ENCODE peak calls at places on chromosome 20, in four cellular contexts. One of them, this sample, is unnamed.

GRCh38 chr20:37344506-37345338 is 1.2 kb upstream of the SRC start:
- DNase-seq in GM20000: no peak
- DNase-seq in H9: peak; percentile 26
- DNase-seq in CD4-positive, alpha-beta T cell: no peak
- DNase-seq in this sample: peak; percentile 32

GRCh38 chr20:37575884-37576283 is 48.2 kb upstream of the BLCAP start:
- DNase-seq in GM20000: peak; percentile 43
- DNase-seq in H9: peak; percentile 63
- DNase-seq in CD4-positive, alpha-beta T cell: no peak
- DNase-seq in this sample: no peak

GRCh38 chr20:32742322-32743236 is 688 bp downstream of the COMMD7 start:
- DNase-seq in GM20000: peak; percentile 31
- DNase-seq in H9: no peak
- DNase-seq in CD4-positive, alpha-beta T cell: peak; percentile 4
- DNase-seq in this sample: no peak

GRCh38 chr20:57526067-57526884 is 1.3 kb upstream of the CTCFL start:
- DNase-seq in GM20000: peak; percentile 17
- DNase-seq in H9: peak; percentile 63
- DNase-seq in CD4-positive, alpha-beta T cell: no peak
- DNase-seq in this sample: no peak

GRCh38 chr20:32289661-32290431 is 12.4 kb downstream of the KIF3B start:
- DNase-seq in GM20000: no peak
- DNase-seq in H9: no peak
- DNase-seq in CD4-positive, alpha-beta T cell: no peak
- DNase-seq in this sample: no peak

GRCh38 chr20:47334022-47334551 is 22.4 kb downstream of the ZMYND8 start:
- DNase-seq in GM20000: no peak
- DNase-seq in H9: no peak
- DNase-seq in CD4-positive, alpha-beta T cell: no peak
- DNase-seq in this sample: no peak

GRCh38 chr20:35303382-35303734 is 11.1 kb upstream of the FAM83C start:
- DNase-seq in GM20000: no peak
- DNase-seq in H9: no peak
- DNase-seq in CD4-positive, alpha-beta T cell: no peak
- DNase-seq in this sample: no peak

GRCh38 chr20:44701889-44702288 is 13.3 kb upstream of the CCN5 start:
- DNase-seq in GM20000: no peak
- DNase-seq in H9: no peak
- DNase-seq in CD4-positive, alpha-beta T cell: no peak
- DNase-seq in this sample: no peak

GRCh38 chr20:44115762-44116644 is 71.0 kb downstream of the JPH2 start:
- DNase-seq in GM20000: no peak
- DNase-seq in H9: no peak
- DNase-seq in CD4-positive, alpha-beta T cell: no peak
- DNase-seq in this sample: no peak

GRCh38 chr20:9955646-9956045 is 79.1 kb upstream of the ANKEF1 start:
- DNase-seq in GM20000: no peak
- DNase-seq in H9: no peak
- DNase-seq in CD4-positive, alpha-beta T cell: no peak
- DNase-seq in this sample: no peak

GRCh38 chr20:44198872-44199271 is 11.7 kb downstream of the OSER1 start:
- DNase-seq in GM20000: no peak
- DNase-seq in H9: no peak
- DNase-seq in CD4-positive, alpha-beta T cell: no peak
- DNase-seq in this sample: no peak

GRCh38 chr20:20552076-20552475 is 160.4 kb downstream of the RALGAPA2 start:
- DNase-seq in GM20000: no peak
- DNase-seq in H9: no peak
- DNase-seq in CD4-positive, alpha-beta T cell: no peak
- DNase-seq in this sample: no peak

GRCh38 chr20:50240092-50240491 is 49.5 kb downstream of the CEBPB start:
- DNase-seq in GM20000: no peak
- DNase-seq in H9: no peak
- DNase-seq in CD4-positive, alpha-beta T cell: no peak
- DNase-seq in this sample: no peak

GRCh38 chr20:51363813-51364212 is 178.7 kb downstream of the NFATC2 start:
- DNase-seq in GM20000: no peak
- DNase-seq in H9: no peak
- DNase-seq in CD4-positive, alpha-beta T cell: no peak
- DNase-seq in this sample: no peak

GRCh38 chr20:51767018-51767866 is 948 bp downstream of the ATP9A start:
- DNase-seq in GM20000: peak; percentile 53
- DNase-seq in H9: peak; percentile 95
- DNase-seq in CD4-positive, alpha-beta T cell: peak; percentile 10
- DNase-seq in this sample: no peak

GRCh38 chr20:36632487-36633284 is 13.3 kb downstream of the SLA2 start:
- DNase-seq in GM20000: no peak
- DNase-seq in H9: peak; percentile 86
- DNase-seq in CD4-positive, alpha-beta T cell: no peak
- DNase-seq in this sample: no peak

GRCh38 chr20:14879020-14879697 is 541.7 kb upstream of the FLRT3 start:
- DNase-seq in GM20000: peak; percentile 5
- DNase-seq in H9: no peak
- DNase-seq in CD4-positive, alpha-beta T cell: no peak
- DNase-seq in this sample: no peak

GRCh38 chr20:11207749-11208502 is 534.1 kb upstream of the JAG1 start:
- DNase-seq in GM20000: no peak
- DNase-seq in H9: no peak
- DNase-seq in CD4-positive, alpha-beta T cell: no peak
- DNase-seq in this sample: no peak
- TF ChIP-seq CTCF in GM20000: no peak
- TF ChIP-seq CTCF in H9: no peak
- TF ChIP-seq CTCF in CD4-positive, alpha-beta T cell: no peak
- TF ChIP-seq CTCF in this sample: no peak

GRCh38 chr20:63808145-63808724 is 22.8 kb downstream of the ZBTB46 start:
- DNase-seq in GM20000: no peak
- DNase-seq in H9: no peak
- DNase-seq in CD4-positive, alpha-beta T cell: no peak
- DNase-seq in this sample: no peak

GRCh38 chr20:63809856-63810255 is 21.2 kb downstream of the ZBTB46 start:
- DNase-seq in GM20000: no peak
- DNase-seq in H9: no peak
- DNase-seq in CD4-positive, alpha-beta T cell: no peak
- DNase-seq in this sample: no peak

GRCh38 chr20:63810730-63811490 is 20.2 kb downstream of the ZBTB46 start:
- DNase-seq in GM20000: no peak
- DNase-seq in H9: no peak
- DNase-seq in CD4-positive, alpha-beta T cell: no peak
- DNase-seq in this sample: no peak

GRCh38 chr20:63807654-63808053 is 23.4 kb downstream of the ZBTB46 start:
- DNase-seq in GM20000: no peak
- DNase-seq in H9: no peak
- DNase-seq in CD4-positive, alpha-beta T cell: no peak
- DNase-seq in this sample: no peak

GRCh38 chr20:63808964-63809674 is 21.9 kb downstream of the ZBTB46 start:
- DNase-seq in GM20000: no peak
- DNase-seq in H9: no peak
- DNase-seq in CD4-positive, alpha-beta T cell: no peak
- DNase-seq in this sample: no peak
- TF ChIP-seq CTCF in GM20000: no peak
- TF ChIP-seq CTCF in H9: peak; percentile 37
- TF ChIP-seq CTCF in CD4-positive, alpha-beta T cell: no peak
- TF ChIP-seq CTCF in this sample: no peak

GRCh38 chr20:25285091-25285647 is 37.3 kb downstream of the PYGB start:
- DNase-seq in GM20000: no peak
- DNase-seq in H9: no peak
- DNase-seq in CD4-positive, alpha-beta T cell: no peak
- DNase-seq in this sample: peak; percentile 17
- TF ChIP-seq CTCF in GM20000: no peak
- TF ChIP-seq CTCF in H9: peak; percentile 46
- TF ChIP-seq CTCF in CD4-positive, alpha-beta T cell: no peak
- TF ChIP-seq CTCF in this sample: no peak

DNA sequence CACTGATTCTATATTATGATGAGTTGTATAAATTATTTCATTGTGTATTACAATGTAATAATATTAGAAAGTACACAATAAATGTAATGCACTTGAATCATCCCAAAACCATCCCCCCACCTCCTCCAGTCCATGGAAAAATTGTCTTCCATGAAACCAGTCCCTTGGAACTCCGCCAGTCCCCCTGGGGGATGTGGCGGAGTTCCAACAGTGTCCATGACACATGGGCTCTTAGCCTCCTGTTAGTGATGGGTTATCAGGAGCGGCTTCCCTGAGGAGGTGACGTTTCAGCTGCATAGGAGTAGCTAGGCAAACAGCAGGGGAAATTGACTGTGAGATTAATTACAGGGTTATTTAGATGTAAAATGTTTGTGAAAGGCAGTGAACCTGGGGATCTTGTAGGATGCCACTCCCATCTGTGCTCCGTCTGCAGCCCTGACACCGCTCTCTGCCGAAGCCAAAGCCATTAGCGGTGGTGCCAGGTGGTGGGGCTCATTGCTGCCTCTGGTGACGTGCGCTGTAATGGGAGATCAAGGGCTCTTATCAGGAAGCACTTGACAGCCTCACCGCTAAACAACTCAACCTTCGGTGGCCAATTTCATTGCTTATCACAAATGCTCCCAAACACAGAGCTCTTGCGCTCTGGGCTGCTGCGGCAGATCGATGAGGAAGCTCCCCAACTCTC is 81.6 kb upstream of the MC3R start:
- DNase-seq in GM20000: no peak
- DNase-seq in H9: no peak
- DNase-seq in CD4-positive, alpha-beta T cell: no peak
- DNase-seq in this sample: no peak
- TF ChIP-seq CTCF in GM20000: no peak
- TF ChIP-seq CTCF in H9: no peak
- TF ChIP-seq CTCF in CD4-positive, alpha-beta T cell: no peak
- TF ChIP-seq CTCF in this sample: no peak

GRCh38 chr20:3767434-3768341 is at the start of gene ADISSP:
- DNase-seq in GM20000: peak; percentile 99
- DNase-seq in H9: peak; percentile 99
- DNase-seq in CD4-positive, alpha-beta T cell: peak; percentile 95
- DNase-seq in this sample: peak; percentile 97
- TF ChIP-seq CTCF in GM20000: no peak
- TF ChIP-seq CTCF in H9: peak; percentile 29
- TF ChIP-seq CTCF in CD4-positive, alpha-beta T cell: no peak
- TF ChIP-seq CTCF in this sample: no peak

This sample was measured in CD14-positive monocyte.